ENCODE peak calls at places on chromosomes 13 and 19, in ten cellular contexts. One of them, this sample, is unnamed.

GRCh38 chr13:50425772-50426171 is 410.5 kb downstream of the KCNRG start:
- DNase-seq in AG10803: no peak
- DNase-seq in cardiac fibroblast: no peak
- DNase-seq in fibroblast of lung: no peak
- DNase-seq in NCI-H226: no peak
- DNase-seq in T-helper 1 cell: no peak
- DNase-seq in posterior vena cava: no peak
- DNase-seq in right cardiac atrium: no peak
- DNase-seq in COLO829: no peak
- DNase-seq in skeletal muscle cell: no peak
- DNase-seq in this sample: no peak

GRCh38 chr19:17155251-17155650 is 59.9 kb upstream of the USE1 start:
- DNase-seq in NCI-H226: no peak
- DNase-seq in fibroblast of lung: no peak
- DNase-seq in cardiac fibroblast: no peak
- DNase-seq in AG10803: no peak
- DNase-seq in skeletal muscle cell: no peak
- DNase-seq in COLO829: no peak
- DNase-seq in posterior vena cava: no peak
- DNase-seq in T-helper 1 cell: no peak
- DNase-seq in right cardiac atrium: no peak
- DNase-seq in this sample: no peak

GRCh38 chr13:84279166-84279565 is 396.9 kb upstream of the SLITRK1 start:
- DNase-seq in fibroblast of lung: peak; percentile 46
- DNase-seq in right cardiac atrium: no peak
- DNase-seq in skeletal muscle cell: no peak
- DNase-seq in AG10803: no peak
- DNase-seq in cardiac fibroblast: no peak
- DNase-seq in NCI-H226: peak; percentile 70
- DNase-seq in posterior vena cava: no peak
- DNase-seq in COLO829: no peak
- DNase-seq in T-helper 1 cell: no peak
- DNase-seq in this sample: no peak

GRCh38 chr19:47280183-47280797 is 5.6 kb downstream of the INAFM1 start:
- DNase-seq in COLO829: no peak
- DNase-seq in AG10803: peak; percentile 12
- DNase-seq in right cardiac atrium: no peak
- DNase-seq in NCI-H226: no peak
- DNase-seq in fibroblast of lung: no peak
- DNase-seq in posterior vena cava: no peak
- DNase-seq in cardiac fibroblast: no peak
- DNase-seq in T-helper 1 cell: peak; percentile 45
- DNase-seq in skeletal muscle cell: no peak
- DNase-seq in this sample: peak; percentile 23

GRCh38 chr19:54160182-54160811 is 776 bp upstream of the LENG1 start:
- DNase-seq in AG10803: no peak
- DNase-seq in posterior vena cava: no peak
- DNase-seq in skeletal muscle cell: no peak
- DNase-seq in NCI-H226: no peak
- DNase-seq in cardiac fibroblast: peak; percentile 32
- DNase-seq in T-helper 1 cell: no peak
- DNase-seq in fibroblast of lung: peak; percentile 45
- DNase-seq in COLO829: no peak
- DNase-seq in right cardiac atrium: no peak
- DNase-seq in this sample: peak; percentile 26

GRCh38 chr19:17576758-17577532 is 21.5 kb downstream of the COLGALT1 start:
- DNase-seq in posterior vena cava: peak; percentile 85
- DNase-seq in NCI-H226: peak; percentile 78
- DNase-seq in T-helper 1 cell: no peak
- DNase-seq in right cardiac atrium: peak; percentile 45
- DNase-seq in cardiac fibroblast: peak; percentile 55
- DNase-seq in fibroblast of lung: peak; percentile 11
- DNase-seq in COLO829: no peak
- DNase-seq in skeletal muscle cell: no peak
- DNase-seq in AG10803: peak; percentile 15
- DNase-seq in this sample: no peak

GRCh38 chr13:25406377-25406776 is 34.6 kb downstream of the ATP8A2 start:
- DNase-seq in skeletal muscle cell: no peak
- DNase-seq in posterior vena cava: no peak
- DNase-seq in T-helper 1 cell: no peak
- DNase-seq in NCI-H226: no peak
- DNase-seq in cardiac fibroblast: no peak
- DNase-seq in fibroblast of lung: no peak
- DNase-seq in COLO829: no peak
- DNase-seq in AG10803: no peak
- DNase-seq in right cardiac atrium: no peak
- DNase-seq in this sample: no peak

GRCh38 chr13:29594710-29595379 is 643 bp downstream of the SLC7A1 start:
- DNase-seq in right cardiac atrium: peak; percentile 80
- DNase-seq in fibroblast of lung: peak; percentile 64
- DNase-seq in T-helper 1 cell: peak; percentile 40
- DNase-seq in cardiac fibroblast: peak; percentile 66
- DNase-seq in skeletal muscle cell: peak; percentile 34
- DNase-seq in COLO829: peak; percentile 26
- DNase-seq in NCI-H226: no peak
- DNase-seq in AG10803: peak; percentile 72
- DNase-seq in posterior vena cava: peak; percentile 93
- DNase-seq in this sample: peak; percentile 49

This sample was measured in endothelial cell of umbilical vein.